ENCODE peak calls at places on chromosomes 1 and 21, in four cellular contexts. B, U, A and J are unnamed samples.

GRCh38 chr21:42974832-42975820 is 764 bp downstream of the PKNOX1 start:
- DNase-seq in B (peak; percentile 90), U (no peak), A (peak; percentile 58), J (peak; percentile 72)

GRCh38 chr1:161051219-161051618 is 5.4 kb upstream of the USF1 start:
- DNase-seq in B (no peak), U (no peak), A (no peak), J (no peak)

GRCh38 chr1:3671371-3672180 is 19.3 kb downstream of the TP73 start:
- DNase-seq in B (no peak), U (no peak), A (no peak), J (no peak)

GRCh38 chr21:17585875-17586450 is 26.7 kb downstream of the BTG3 start:
- DNase-seq in B (peak; percentile 19), U (no peak), A (no peak), J (no peak)

GRCh38 chr21:38853421-38853919 is 47.7 kb downstream of the ETS2 start:
- DNase-seq in B (no peak), U (no peak), A (no peak), J (no peak)

GRCh38 chr21:32726742-32727477 is 903 bp downstream of the SYNJ1 start:
- DNase-seq in B (peak; percentile 67), U (no peak), A (peak; percentile 14), J (no peak)

GRCh38 chr1:69648486-69648885 is 80.8 kb downstream of the LRRC7 start:
- DNase-seq in B (no peak), U (no peak), A (no peak), J (no peak)

GRCh38 chr1:115706774-115707425 is 61.6 kb downstream of the CASQ2 start:
- DNase-seq in B (peak; percentile 52), U (peak; percentile 7), A (peak; percentile 28), J (no peak)

GRCh38 chr1:89908993-89909436 is 85.9 kb upstream of the ZNF326 start:
- DNase-seq in B (no peak), U (no peak), A (no peak), J (no peak)

GRCh38 chr1:106998431-106999002 is 58.0 kb upstream of the PRMT6 start:
- DNase-seq in B (no peak), U (no peak), A (no peak), J (no peak)

GRCh38 chr1:94589728-94590127 is 48.2 kb upstream of the F3 start:
- DNase-seq in B (no peak), U (no peak), A (no peak), J (no peak)

GRCh38 chr1:19831441-19831840 is 16.4 kb upstream of the RNF186 start:
- DNase-seq in B (no peak), U (no peak), A (no peak), J (no peak)

DNA sequence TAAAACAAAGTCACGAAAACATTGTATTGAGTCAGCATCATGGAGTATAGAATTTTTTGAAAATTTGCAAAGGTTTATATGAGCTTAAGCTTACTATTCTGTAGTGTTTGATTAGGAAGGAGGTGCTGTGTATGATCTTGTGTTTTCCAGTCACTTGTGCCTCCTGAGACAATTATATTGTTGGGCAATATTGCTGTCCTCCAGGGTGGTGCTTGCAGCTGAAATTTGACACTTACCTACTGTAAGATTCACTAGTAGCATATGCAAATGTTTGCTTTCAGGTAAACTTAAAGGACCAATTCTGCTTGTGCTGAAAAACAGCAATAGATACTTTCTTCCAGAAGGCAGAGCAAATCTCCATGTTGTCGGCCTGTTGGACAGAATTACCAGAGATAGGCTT is 268.0 kb downstream of the TGFB2 start:
- DNase-seq in B (no peak), U (no peak), A (no peak), J (no peak)
- TF ChIP-seq TAF1 in B (no peak), U (no peak), A (no peak), J (no peak)

DNA sequence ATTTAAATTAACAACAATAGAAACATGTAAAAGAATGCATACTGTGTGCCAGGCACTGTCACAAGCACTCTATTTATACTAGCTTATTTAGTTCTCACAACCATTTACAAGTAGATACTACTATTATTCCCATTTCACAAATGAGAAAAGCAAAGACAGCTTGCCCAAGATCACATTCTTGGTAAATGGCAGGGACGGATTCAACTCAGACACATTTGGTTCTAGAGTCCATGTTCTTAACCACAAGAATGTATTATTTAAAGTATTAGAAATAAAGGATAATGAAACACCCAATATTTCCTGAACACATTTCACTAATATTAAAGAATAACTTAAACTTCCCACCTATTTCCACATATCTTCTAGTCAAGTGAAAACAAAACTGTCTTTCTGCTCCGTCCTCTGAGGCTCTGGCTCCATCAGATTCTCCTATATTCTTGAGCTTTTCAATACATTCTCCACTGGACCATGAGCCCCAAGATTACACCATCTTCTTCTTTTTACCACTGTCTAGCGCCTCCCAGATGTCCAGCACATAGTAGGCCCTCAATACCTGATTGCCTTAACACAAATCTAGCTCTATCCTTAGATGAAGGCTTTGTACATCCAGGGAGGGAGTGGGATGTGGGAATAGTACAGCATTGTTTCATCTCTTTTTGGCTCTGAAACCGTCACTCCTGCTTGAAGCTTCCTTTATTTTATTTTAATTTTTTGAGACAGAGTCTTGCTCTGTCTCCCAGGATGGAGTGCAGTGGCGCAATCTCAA is 29.3 kb downstream of the SOD1 start:
- DNase-seq in B (no peak), U (no peak), A (no peak), J (no peak)
- TF ChIP-seq POLR2A in B (no peak), U (no peak), A (no peak), J (no peak)

GRCh38 chr1:45722809-45723208 is 27.6 kb downstream of the IPP start:
- DNase-seq in B (no peak), U (no peak), A (no peak), J (no peak)

GRCh38 chr1:45721207-45721606 is 29.2 kb downstream of the IPP start:
- DNase-seq in B (no peak), U (no peak), A (no peak), J (no peak)

GRCh38 chr1:45718289-45718688 is 30.3 kb downstream of the TMEM69 start:
- DNase-seq in B (no peak), U (no peak), A (no peak), J (no peak)

DNA sequence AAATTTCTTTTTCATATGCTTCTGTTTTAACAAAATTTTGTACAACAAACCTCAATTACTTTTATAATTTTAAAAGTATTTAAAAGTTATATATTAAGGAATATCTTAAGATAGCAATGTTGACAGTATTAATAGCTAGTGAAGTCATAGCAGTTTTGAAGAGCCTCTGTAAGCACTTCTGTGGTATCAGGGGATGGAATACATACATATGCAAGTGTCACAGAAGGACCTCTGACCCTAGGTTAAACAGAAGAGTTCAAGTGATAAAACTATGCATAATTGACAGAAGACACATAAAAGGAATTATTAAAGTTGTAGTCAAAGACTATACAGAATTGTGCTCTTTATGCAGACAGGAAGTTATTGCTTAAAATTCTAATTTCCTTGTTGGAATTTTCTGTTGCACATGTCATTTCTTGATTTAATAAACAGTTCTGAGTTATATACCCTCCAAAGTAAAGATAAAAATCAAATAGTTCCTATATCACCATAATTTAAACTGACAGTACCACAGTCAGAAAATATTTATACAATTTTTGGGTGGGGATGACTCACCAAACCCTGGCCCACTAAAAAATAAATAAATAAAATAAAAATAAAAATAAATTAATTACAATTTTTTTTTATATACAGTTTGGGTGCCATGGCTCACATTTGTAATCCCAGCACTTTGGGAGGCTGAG is 27.1 kb downstream of the IPP start:
- DNase-seq in B (peak; percentile 32), U (no peak), A (no peak), J (no peak)
- TF ChIP-seq TAF1 in B (no peak), U (no peak), A (no peak), J (no peak)

DNA sequence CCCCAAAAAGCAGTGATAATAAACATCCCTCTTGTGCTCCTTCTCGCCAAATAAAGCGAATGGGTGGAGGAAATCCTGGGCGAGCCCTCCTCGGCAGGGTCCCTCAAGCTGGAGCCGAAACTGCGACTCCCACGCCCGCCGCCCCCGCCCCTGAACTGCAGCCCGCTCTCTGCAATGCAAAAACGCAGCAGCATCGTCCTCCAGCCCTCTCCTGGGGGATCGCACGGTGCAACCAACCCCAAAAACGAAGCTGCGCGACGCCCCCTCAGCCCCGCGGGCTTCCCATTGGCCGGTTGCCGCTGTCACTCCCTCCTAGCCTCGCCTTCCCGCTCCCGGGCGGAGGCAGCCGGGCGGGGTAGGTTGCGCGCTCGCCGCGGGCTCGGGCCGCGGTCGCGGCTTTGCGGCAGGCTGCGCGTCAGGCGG is at the start of gene TMCC2:
- DNase-seq in B (peak; percentile 98), U (no peak), A (peak; percentile 88), J (peak; percentile 92)
- TF ChIP-seq POLR2A in B (no peak), U (no peak), A (no peak), J (no peak)

GRCh38 chr1:212805767-212806166 is 14.1 kb downstream of the TATDN3 start:
- DNase-seq in B (no peak), U (no peak), A (no peak), J (no peak)
- TF ChIP-seq TAF1 in B (no peak), U (no peak), A (no peak), J (no peak)

DNA sequence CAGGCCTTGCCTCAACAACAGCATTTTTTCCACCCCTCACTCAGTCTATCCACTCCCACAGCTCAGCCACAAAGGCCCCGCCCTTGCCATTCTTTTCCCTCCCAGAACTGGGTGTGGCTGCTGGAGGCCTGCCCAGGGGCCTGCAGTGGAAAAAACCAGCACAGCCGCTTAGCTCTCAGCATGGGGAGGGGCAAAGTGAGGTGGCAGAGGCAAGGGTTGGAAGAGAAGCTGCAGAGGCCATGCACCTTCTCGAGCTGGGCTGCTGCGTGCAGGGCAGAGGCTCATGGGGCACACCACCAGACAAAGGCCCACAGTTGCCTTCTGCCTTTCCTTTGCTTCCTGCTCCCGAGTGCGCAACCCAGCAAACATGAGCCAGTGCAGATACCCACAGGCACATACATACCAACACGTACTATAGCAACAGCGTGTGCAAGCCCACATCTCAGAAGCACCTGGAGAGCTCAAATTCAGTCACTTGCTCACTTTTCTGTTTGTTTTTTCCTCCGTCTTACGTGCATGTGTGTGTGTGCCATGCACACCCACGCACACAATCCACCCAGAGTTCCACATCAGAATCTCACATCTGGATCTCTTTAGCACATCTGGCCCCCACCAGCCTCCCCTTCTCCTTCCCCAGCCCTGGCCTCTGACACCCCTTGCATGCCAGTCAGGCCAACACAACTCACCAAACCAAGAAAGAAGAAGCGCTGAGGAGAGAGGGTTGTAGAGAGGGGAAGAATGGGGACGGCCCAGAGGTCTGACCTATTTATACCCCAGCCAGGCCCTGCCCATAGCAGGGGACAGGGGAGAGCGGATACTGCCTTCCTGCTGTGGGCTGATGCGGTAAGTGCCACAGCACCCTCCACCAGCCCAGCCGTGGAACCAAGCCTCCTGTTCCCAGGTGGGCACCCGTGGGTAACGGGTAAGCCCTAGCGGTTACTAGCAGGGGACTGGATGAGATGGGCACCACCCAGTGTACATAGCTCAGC is at the start of gene S100A4:
- DNase-seq in B (peak; percentile 94), U (peak; percentile 46), A (peak; percentile 66), J (peak; percentile 61)
- TF ChIP-seq POLR2A in B (no peak), U (peak; percentile 58), A (no peak), J (no peak)

DNA sequence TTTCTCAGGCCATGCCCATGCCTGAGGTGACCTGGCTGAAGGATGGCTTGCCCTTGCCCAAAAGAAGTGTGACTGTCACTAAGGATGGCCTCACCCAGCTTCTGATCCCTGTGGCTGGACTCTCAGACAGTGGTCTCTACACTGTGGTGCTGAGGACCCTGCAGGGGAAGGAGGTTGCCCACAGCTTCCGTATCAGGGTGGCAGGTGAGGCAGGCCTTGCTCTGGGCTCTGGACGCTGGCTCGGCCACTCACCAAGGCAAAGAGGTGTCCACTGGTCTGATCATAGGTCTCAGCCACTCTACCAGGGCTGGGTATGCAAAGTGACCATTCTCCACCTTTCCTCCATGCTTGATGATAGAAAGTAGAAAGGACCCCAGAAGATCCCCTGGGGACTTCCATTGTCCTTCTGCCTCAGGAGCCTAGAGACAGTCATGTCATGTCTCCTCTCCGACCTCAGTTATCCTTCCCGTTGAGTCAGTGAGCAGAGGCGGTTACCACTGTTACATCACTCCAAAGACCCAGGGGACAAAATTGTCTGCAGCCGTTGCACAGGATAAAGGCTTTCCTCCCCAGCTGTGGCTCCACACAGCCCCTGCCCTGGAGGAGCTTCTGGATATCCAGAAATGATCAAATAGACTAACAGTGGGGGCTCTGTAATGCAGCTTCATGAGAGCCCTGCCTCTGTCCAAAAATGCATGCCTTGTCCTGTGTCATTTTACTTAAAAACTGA is 34.2 kb downstream of the IGFN1 start:
- DNase-seq in B (no peak), U (no peak), A (no peak), J (no peak)
- TF ChIP-seq TAF1 in B (no peak), U (no peak), A (no peak), J (no peak)